ENCODE peak calls at places on chromosomes 4 and X, in ten cellular contexts. H is activated gamma-delta T cell treated with anti-CD3 and anti-CD28 coated beads, Interleukin-2, amount 50 U/mL, for 16 hours; D is COR-L47; I is skeletal muscle cell; N is HTR-8/SVneo; U is T-cell; G is ACHN; K is left ventricle myocardium inferior; P is PC-9; O is fibroblast of the aortic adventitia. Y is an unnamed sample.

GRCh38 chr4:156521631-156522030 is 450.0 kb downstream of the PDGFC start:
- DNase-seq in G (no peak), H (no peak), D (no peak), K (no peak), N (no peak), O (no peak), I (no peak), U (no peak), P (no peak), Y (no peak)

GRCh38 chr4:77852892-77853495 is 9.6 kb upstream of the MRPL1 start:
- DNase-seq in H (peak), N (no peak), G (no peak), I (no peak), K (no peak), P (no peak), U (peak), D (no peak), O (no peak), Y (no peak)

GRCh38 chr4:87745058-87745842 is 54.1 kb upstream of the IBSP start:
- DNase-seq in H (no peak), D (no peak), O (no peak), P (no peak), G (no peak), I (no peak), U (no peak), K (no peak), N (no peak), Y (no peak)

GRCh38 chr4:86582453-86582852 is 11.7 kb upstream of the PTPN13 start:
- DNase-seq in U (no peak), H (no peak), N (no peak), D (no peak), K (no peak), O (peak), P (no peak), I (no peak), G (peak), Y (no peak)

GRCh38 chrX:41152221-41152620 is 67.0 kb downstream of the USP9X start:
- DNase-seq in P (no peak), D (no peak), N (no peak), G (no peak), I (no peak), U (no peak), K (no peak), O (no peak), H (no peak), Y (no peak)

GRCh38 chr4:111641813-111642579 is 503.3 kb upstream of the FAM241A start:
- DNase-seq in N (peak), H (no peak), P (peak), D (peak), O (peak), U (no peak), I (peak), G (peak), K (no peak), Y (peak)

GRCh38 chrX:352582-353314 is 34.0 kb downstream of the PPP2R3B start:
- DNase-seq in N (no peak), G (no peak), H (no peak), D (no peak), U (no peak), P (no peak), O (no peak), I (no peak), K (peak), Y (no peak)

GRCh38 chr4:171478181-171478580 is 335.0 kb upstream of the GALNTL6 start:
- DNase-seq in I (no peak), K (no peak), U (no peak), P (no peak), H (no peak), D (no peak), G (no peak), N (no peak), O (no peak), Y (no peak)

GRCh38 chr4:25928320-25928955 is 14.4 kb downstream of the SMIM20 start:
- DNase-seq in O (no peak), U (no peak), P (no peak), H (no peak), I (no peak), N (no peak), G (no peak), K (no peak), D (peak), Y (no peak)

GRCh38 chr4:119580293-119580692 is 48.3 kb downstream of the PDE5A start:
- DNase-seq in P (no peak), K (no peak), I (no peak), N (no peak), U (no peak), H (no peak), O (no peak), G (no peak), D (no peak), Y (no peak)

GRCh38 chrX:148600581-148600980 is 100.2 kb downstream of the AFF2 start:
- DNase-seq in H (no peak), U (no peak), P (no peak), I (no peak), O (no peak), G (no peak), K (no peak), N (no peak), D (no peak), Y (peak)

GRCh38 chr4:182155806-182156205 is 87.4 kb upstream of the TENM3 start:
- DNase-seq in D (no peak), H (no peak), U (no peak), I (no peak), N (no peak), O (no peak), K (no peak), G (no peak), P (no peak), Y (no peak)

GRCh38 chr4:36283912-36284465 is 2.6 kb downstream of the DTHD1 start:
- DNase-seq in K (no peak), P (no peak), H (no peak), G (no peak), N (no peak), D (no peak), O (no peak), I (no peak), U (no peak), Y (no peak)

GRCh38 chr4:75412746-75413145 is 101.5 kb downstream of the RCHY1 start:
- DNase-seq in U (no peak), G (no peak), P (no peak), H (no peak), D (no peak), K (no peak), I (no peak), O (no peak), N (no peak), Y (no peak)

GRCh38 chrX:18934708-18935107 is 49.2 kb downstream of the PHKA2 start:
- DNase-seq in H (no peak), D (no peak), P (no peak), G (no peak), I (no peak), U (no peak), K (no peak), O (no peak), N (no peak), Y (no peak)

GRCh38 chr4:151569650-151570049 is 160.7 kb downstream of the FHIP1A start:
- DNase-seq in N (no peak), H (no peak), P (peak), I (no peak), D (no peak), U (no peak), K (no peak), O (no peak), G (peak), Y (no peak)

GRCh38 chr4:117134386-117134785 is 49.0 kb upstream of the TRAM1L1 start:
- DNase-seq in D (peak), N (peak), K (no peak), O (peak), H (no peak), G (peak), P (peak), I (peak), U (no peak), Y (peak)

GRCh38 chr4:79578613-79579012 is 170.6 kb upstream of the GK2 start:
- DNase-seq in I (no peak), P (no peak), N (no peak), G (no peak), O (no peak), U (no peak), D (no peak), K (no peak), H (no peak), Y (no peak)

GRCh38 chrX:10631416-10632145 is 11.2 kb upstream of the MID1 start:
- DNase-seq in U (no peak), D (no peak), I (no peak), O (no peak), H (no peak), N (no peak), P (no peak), G (no peak), K (no peak), Y (no peak)

GRCh38 chr4:123546661-123547060 is 150.1 kb downstream of the SPRY1 start:
- DNase-seq in I (no peak), P (no peak), U (no peak), N (no peak), K (no peak), G (no peak), O (no peak), D (no peak), H (no peak), Y (no peak)

GRCh38 chr4:38574559-38575333 is 89.3 kb upstream of the KLF3 start:
- DNase-seq in D (no peak), G (peak), U (no peak), H (no peak), P (peak), K (no peak), N (no peak), I (peak), O (no peak), Y (peak)

GRCh38 chrX:73562458-73562857 is 539 bp upstream of the CHIC1 start:
- DNase-seq in I (no peak), G (no peak), U (no peak), D (no peak), N (no peak), O (peak), K (no peak), H (no peak), P (no peak), Y (no peak)

GRCh38 chrX:15751160-15751819 is 13.2 kb downstream of the CA5B start:
- DNase-seq in N (peak), H (no peak), P (no peak), I (no peak), U (peak), K (no peak), D (no peak), O (peak), G (no peak), Y (no peak)

GRCh38 chrX:37509349-37509748 is 62.1 kb upstream of the LANCL3 start:
- DNase-seq in U (no peak), P (no peak), N (no peak), D (no peak), O (peak), G (peak), K (no peak), H (no peak), I (no peak), Y (no peak)

GRCh38 chr4:181688416-181688815 is 554.8 kb upstream of the TENM3 start:
- DNase-seq in I (peak), N (no peak), K (no peak), H (no peak), P (no peak), O (no peak), D (no peak), U (no peak), G (no peak), Y (no peak)

GRCh38 chrX:29690061-29690460 is 525.3 kb upstream of the MAGEB2 start:
- DNase-seq in U (no peak), D (no peak), I (no peak), N (peak), P (no peak), K (no peak), H (no peak), O (peak), G (no peak), Y (no peak)

GRCh38 chr4:184959309-184959708 is 59.0 kb upstream of the HELT start:
- DNase-seq in D (no peak), I (no peak), O (no peak), G (no peak), U (no peak), P (no peak), N (no peak), K (no peak), H (no peak), Y (no peak)

GRCh38 chr4:52244773-52245360 is 193.8 kb downstream of the SPATA18 start:
- DNase-seq in G (no peak), N (no peak), O (no peak), D (peak), U (no peak), I (no peak), K (no peak), H (no peak), P (no peak), Y (no peak)

GRCh38 chr4:1033840-1034551 is 22.6 kb downstream of the FGFRL1 start:
- DNase-seq in I (no peak), N (no peak), P (no peak), O (peak), U (no peak), G (no peak), K (peak), H (no peak), D (no peak), Y (peak)

GRCh38 chrX:53421772-53422090 is 723 bp downstream of the SMC1A start:
- DNase-seq in O (no peak), I (no peak), K (no peak), U (no peak), D (no peak), H (no peak), P (no peak), G (peak), N (no peak), Y (no peak)

GRCh38 chrX:72479324-72480274 is 93.0 kb downstream of the HDAC8 start:
- DNase-seq in O (no peak), D (no peak), H (no peak), U (no peak), I (no peak), G (no peak), K (no peak), N (no peak), P (no peak), Y (no peak)

GRCh38 chr4:182575225-182575624 is 332.0 kb downstream of the TENM3 start:
- DNase-seq in I (no peak), G (no peak), D (no peak), N (no peak), U (no peak), H (no peak), P (no peak), K (no peak), O (no peak), Y (no peak)

GRCh38 chr4:87006531-87007344 is 71.9 kb downstream of the AFF1 start:
- DNase-seq in U (peak), K (peak), I (peak), D (peak), H (peak), O (peak), N (peak), G (peak), P (peak), Y (peak)

GRCh38 chr4:22246816-22247215 is 269.1 kb downstream of the ADGRA3 start:
- DNase-seq in K (no peak), G (no peak), I (no peak), U (no peak), O (peak), N (no peak), H (no peak), P (no peak), D (no peak), Y (no peak)

GRCh38 chr4:18020671-18021469 is 685 bp downstream of the LCORL start:
- DNase-seq in U (peak), D (peak), N (peak), P (peak), G (peak), I (peak), K (peak), H (peak), O (peak), Y (peak)

GRCh38 chr4:114378306-114378903 is 220.2 kb upstream of the UGT8 start:
- DNase-seq in I (no peak), G (peak), K (no peak), O (peak), P (peak), H (no peak), U (no peak), N (peak), D (no peak), Y (no peak)